ENCODE peak calls at places on chromosomes 16 and 17, in nine cellular contexts. A is upper lobe of left lung; M is body of pancreas; B is CD8-positive, alpha-beta memory T cell; F is endothelial cell of umbilical vein; U is right cardiac atrium; K is CD4-positive, alpha-beta memory T cell; P is suprapubic skin; S is tibial artery. D is an unnamed sample.

GRCh38 chr17:33258291-33258690 is 34.8 kb downstream of the ASIC2 start:
- DNase-seq in A (no peak), M (no peak), B (no peak), F (no peak), U (no peak), K (no peak), P (no peak), S (no peak), D (no peak)

GRCh38 chr17:40672654-40673053 is 7.7 kb upstream of the KRT222 start:
- DNase-seq in A (no peak), M (no peak), B (no peak), F (no peak), U (no peak), K (no peak), P (no peak), S (no peak), D (no peak)

GRCh38 chr17:45850011-45850410 is 5.3 kb downstream of the SPPL2C start:
- DNase-seq in A (no peak), M (no peak), B (no peak), F (no peak), U (no peak), K (no peak), P (no peak), S (no peak), D (no peak)

GRCh38 chr16:49857423-49858181 is 1.7 kb upstream of the ZNF423 start:
- DNase-seq in A (peak; percentile 92), M (peak; percentile 85), B (no peak), F (peak; percentile 40), U (peak; percentile 86), K (peak; percentile 42), P (no peak), S (peak; percentile 42), D (no peak)

GRCh38 chr16:53071748-53072301 is 17.0 kb downstream of the CHD9 start:
- DNase-seq in A (no peak), M (peak; percentile 50), B (no peak), F (peak; percentile 88), U (peak; percentile 94), K (no peak), P (no peak), S (peak; percentile 54), D (no peak)

GRCh38 chr16:87854053-87854906 is 15.0 kb downstream of the SLC7A5 start:
- DNase-seq in A (peak; percentile 82), M (no peak), B (peak; percentile 37), F (no peak), U (peak; percentile 74), K (no peak), P (no peak), S (no peak), D (peak; percentile 42)

GRCh38 chr17:68198931-68199836 is 48.7 kb upstream of the AMZ2 start:
- DNase-seq in A (peak; percentile 88), M (peak; percentile 16), B (no peak), F (no peak), U (peak; percentile 53), K (peak; percentile 47), P (peak; percentile 61), S (no peak), D (no peak)

GRCh38 chr17:1021147-1021546 is 24.2 kb downstream of the TIMM22 start:
- DNase-seq in A (no peak), M (no peak), B (no peak), F (no peak), U (peak; percentile 69), K (no peak), P (no peak), S (no peak), D (no peak)

GRCh38 chr16:54931757-54932660 is 1.3 kb downstream of the IRX5 start:
- DNase-seq in A (peak; percentile 84), M (no peak), B (no peak), F (no peak), U (peak; percentile 58), K (no peak), P (no peak), S (no peak), D (no peak)

GRCh38 chr17:71402661-71403141 is 718.1 kb upstream of the SOX9 start:
- DNase-seq in A (no peak), M (no peak), B (no peak), F (no peak), U (no peak), K (no peak), P (no peak), S (no peak), D (no peak)

GRCh38 chr16:85891033-85891775 is 7.8 kb upstream of the IRF8 start:
- DNase-seq in A (no peak), M (no peak), B (no peak), F (no peak), U (no peak), K (no peak), P (no peak), S (no peak), D (no peak)

GRCh38 chr16:53061701-53062159 is 6.9 kb downstream of the CHD9 start:
- DNase-seq in A (no peak), M (peak; percentile 35), B (no peak), F (no peak), U (peak; percentile 57), K (no peak), P (no peak), S (peak; percentile 48), D (no peak)

GRCh38 chr16:81610144-81610842 is 165.7 kb downstream of the CMIP start:
- DNase-seq in A (peak; percentile 93), M (peak; percentile 45), B (no peak), F (peak; percentile 77), U (peak; percentile 95), K (no peak), P (peak; percentile 87), S (peak; percentile 82), D (no peak)

GRCh38 chr17:41521574-41522261 is 3.0 kb upstream of the KRT15 start:
- DNase-seq in A (peak; percentile 90), M (peak; percentile 35), B (no peak), F (peak; percentile 70), U (no peak), K (no peak), P (no peak), S (no peak), D (no peak)

GRCh38 chr16:11604783-11605563 is 18.3 kb upstream of the LITAF start:
- DNase-seq in A (no peak), M (peak; percentile 68), B (no peak), F (peak; percentile 9), U (peak; percentile 78), K (no peak), P (no peak), S (peak; percentile 42), D (no peak)

GRCh38 chr17:70074236-70074830 is 692 bp upstream of the KCNJ16 start:
- DNase-seq in A (no peak), M (no peak), B (no peak), F (no peak), U (no peak), K (no peak), P (no peak), S (no peak), D (no peak)
- H3K27ac ChIP-seq in A (no peak overlapping the region), M (no peak overlapping the region), B (no peak overlapping the region), F (no peak overlapping the region), U (no peak overlapping the region), K (no peak overlapping the region), P (no peak overlapping the region), S (no peak overlapping the region), D (no peak overlapping the region)

GRCh38 chr17:22464041-22464440 is 771.7 kb downstream of the KCNJ18 start:
- DNase-seq in A (no peak), M (no peak), B (no peak), F (no peak), U (no peak), K (no peak), P (no peak), S (no peak), D (no peak)

GRCh38 chr17:22469101-22469880 is 777.0 kb downstream of the KCNJ18 start:
- DNase-seq in A (no peak), M (no peak), B (no peak), F (no peak), U (no peak), K (no peak), P (no peak), S (no peak), D (no peak)

GRCh38 chr17:22470411-22471175 is 778.3 kb downstream of the KCNJ18 start:
- DNase-seq in A (no peak), M (no peak), B (no peak), F (no peak), U (no peak), K (no peak), P (no peak), S (no peak), D (no peak)

GRCh38 chr17:22467720-22468119 is 775.4 kb downstream of the KCNJ18 start:
- DNase-seq in A (no peak), M (no peak), B (no peak), F (no peak), U (no peak), K (no peak), P (no peak), S (no peak), D (no peak)

DNA sequence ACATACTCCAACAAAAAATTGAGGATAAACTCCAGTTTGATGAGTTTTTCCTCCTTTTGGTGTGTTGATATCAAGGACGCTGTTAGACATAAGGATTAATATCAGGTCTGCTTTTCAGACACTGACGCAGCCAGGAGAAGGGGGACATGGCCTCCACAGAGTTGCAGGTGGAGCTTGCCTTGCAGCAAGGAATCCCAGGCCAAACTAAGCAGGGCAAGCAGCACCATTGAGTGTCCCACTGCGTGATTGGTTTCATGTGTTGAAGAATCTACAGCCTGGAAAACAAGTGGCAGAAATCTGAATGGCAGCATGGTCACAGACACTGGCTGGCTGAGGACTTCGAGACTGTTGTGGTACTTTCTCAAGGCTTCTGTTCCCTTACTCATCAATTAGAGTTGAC is 777.6 kb downstream of the KCNJ18 start:
- DNase-seq in A (no peak), M (no peak), B (no peak), F (no peak), U (no peak), K (no peak), P (no peak), S (no peak), D (no peak)
- H3K9me3 ChIP-seq in A (no peaks in the 10 kb centered on the region), M (no peaks in the 10 kb centered on the region), B (no peaks in the 10 kb centered on the region), F (peaks cover 4% of the 10 kb centered on the region), U (no peaks in the 10 kb centered on the region), K (no peaks in the 10 kb centered on the region), P (no peaks in the 10 kb centered on the region), S (no peaks in the 10 kb centered on the region), D (no peaks in the 10 kb centered on the region)

DNA sequence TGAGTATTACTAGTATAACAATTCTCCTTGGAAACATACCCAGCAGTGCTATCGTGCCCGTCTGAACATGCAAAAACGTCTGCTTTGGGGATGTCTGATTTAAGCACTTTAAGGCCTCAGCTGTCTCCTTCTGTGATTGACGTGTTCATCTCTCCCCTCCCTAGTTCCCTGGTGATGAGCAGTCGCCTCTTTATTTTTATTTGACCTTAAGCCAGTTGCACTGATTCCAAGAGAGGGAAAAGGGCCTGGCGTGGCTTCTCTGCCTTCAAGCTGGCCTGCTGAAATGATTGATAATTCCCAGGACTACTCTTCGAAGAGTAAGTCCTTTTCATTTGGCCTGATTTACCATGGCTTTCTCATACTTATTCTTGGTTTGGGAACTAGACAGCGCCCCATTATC is 65.3 kb downstream of the IQCK start:
- DNase-seq in A (no peak), M (no peak), B (no peak), F (no peak), U (no peak), K (no peak), P (no peak), S (no peak), D (no peak)
- H3K27ac ChIP-seq in A (no peak overlapping the region), M (no peak overlapping the region), B (no peak overlapping the region), F (no peak overlapping the region), U (peak overlapping the region; percentile 13), K (no peak overlapping the region), P (peak overlapping the region; percentile 15), S (no peak overlapping the region), D (no peak overlapping the region)

DNA sequence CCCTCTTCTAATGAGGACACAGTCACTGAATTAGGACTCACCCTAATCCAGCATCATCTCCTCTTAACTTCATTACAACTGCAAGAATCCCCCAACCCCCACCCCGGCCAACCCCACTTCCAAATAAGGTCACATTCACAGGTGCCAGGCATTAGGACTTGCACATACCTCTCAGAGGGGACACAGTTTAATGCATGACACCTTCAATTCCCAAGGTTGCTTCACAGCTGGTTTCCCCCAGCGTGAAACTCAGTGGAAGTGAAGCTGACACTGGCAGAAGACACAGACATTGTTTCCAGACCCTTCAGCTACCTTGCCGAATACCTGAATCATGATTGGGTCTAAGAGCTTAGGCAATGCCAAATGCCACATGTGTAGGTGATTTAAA is 217.0 kb upstream of the DYNLRB2 start:
- DNase-seq in A (no peak), M (no peak), B (no peak), F (no peak), U (no peak), K (no peak), P (no peak), S (no peak), D (no peak)
- H3K9me3 ChIP-seq in A (no peaks in the 10 kb centered on the region), M (no peaks in the 10 kb centered on the region), B (no peaks in the 10 kb centered on the region), F (no peaks in the 10 kb centered on the region), U (no peaks in the 10 kb centered on the region), K (no peaks in the 10 kb centered on the region), P (no peaks in the 10 kb centered on the region), S (no peaks in the 10 kb centered on the region), D (no peaks in the 10 kb centered on the region)

D was measured in effector memory CD4-positive, alpha-beta T cell.